ENCODE peak calls at places on chromosomes 7 and 10, in six cellular contexts. One of them, this sample, is unnamed. For H3K9me3, the result is how much of the 10 kb centered on the place peaks cover.

GRCh38 chr10:104456817-104457657 is 103.4 kb downstream of the CFAP58 start:
- DNase-seq in ascending aorta: no peak
- DNase-seq in effector memory CD4-positive, alpha-beta T cell: no peak
- DNase-seq in A549: no peak
- DNase-seq in prostate gland: no peak
- DNase-seq in ovary: no peak
- DNase-seq in this sample: no peak

GRCh38 chr10:28946479-28946878 is 269.2 kb downstream of the BAMBI start:
- DNase-seq in effector memory CD4-positive, alpha-beta T cell: no peak
- DNase-seq in prostate gland: no peak
- DNase-seq in ascending aorta: no peak
- DNase-seq in ovary: no peak
- DNase-seq in A549: no peak
- DNase-seq in this sample: no peak

GRCh38 chr7:73721237-73721848 is 1.9 kb upstream of the STX1A start:
- DNase-seq in prostate gland: peak
- DNase-seq in A549: no peak
- DNase-seq in ovary: no peak
- DNase-seq in ascending aorta: no peak
- DNase-seq in effector memory CD4-positive, alpha-beta T cell: no peak
- DNase-seq in this sample: peak

GRCh38 chr10:101047961-101048892 is 13.6 kb upstream of the KAZALD1 start:
- DNase-seq in A549: no peak
- DNase-seq in ovary: no peak
- DNase-seq in prostate gland: no peak
- DNase-seq in ascending aorta: no peak
- DNase-seq in effector memory CD4-positive, alpha-beta T cell: no peak
- DNase-seq in this sample: no peak

GRCh38 chr7:142385528-142386340 is 127.9 kb upstream of the PRSS58 start:
- DNase-seq in A549: peak
- DNase-seq in prostate gland: no peak
- DNase-seq in ovary: no peak
- DNase-seq in ascending aorta: no peak
- DNase-seq in effector memory CD4-positive, alpha-beta T cell: no peak
- DNase-seq in this sample: no peak

GRCh38 chr7:84612976-84613375 is 418.4 kb upstream of the SEMA3A start:
- DNase-seq in effector memory CD4-positive, alpha-beta T cell: no peak
- DNase-seq in prostate gland: no peak
- DNase-seq in ovary: no peak
- DNase-seq in ascending aorta: no peak
- DNase-seq in A549: no peak
- DNase-seq in this sample: no peak

GRCh38 chr7:43143918-43144589 is 31.6 kb downstream of the HECW1 start:
- DNase-seq in ascending aorta: no peak
- DNase-seq in prostate gland: no peak
- DNase-seq in A549: no peak
- DNase-seq in ovary: no peak
- DNase-seq in effector memory CD4-positive, alpha-beta T cell: no peak
- DNase-seq in this sample: no peak

GRCh38 chr7:100705341-100705752 is 574 bp upstream of the POP7 start:
- DNase-seq in effector memory CD4-positive, alpha-beta T cell: peak
- DNase-seq in A549: peak
- DNase-seq in ovary: peak
- DNase-seq in prostate gland: peak
- DNase-seq in ascending aorta: no peak
- DNase-seq in this sample: peak

GRCh38 chr7:39838326-39838725 is 111.7 kb upstream of the CDK13 start:
- DNase-seq in ovary: peak
- DNase-seq in effector memory CD4-positive, alpha-beta T cell: no peak
- DNase-seq in ascending aorta: no peak
- DNase-seq in A549: no peak
- DNase-seq in prostate gland: no peak
- DNase-seq in this sample: no peak

GRCh38 chr10:44260286-44260928 is 124.5 kb downstream of the CXCL12 start:
- DNase-seq in effector memory CD4-positive, alpha-beta T cell: no peak
- DNase-seq in prostate gland: no peak
- DNase-seq in ovary: no peak
- DNase-seq in A549: no peak
- DNase-seq in ascending aorta: no peak
- DNase-seq in this sample: no peak

GRCh38 chr10:99461230-99461629 is 30.8 kb upstream of the GOT1 start:
- DNase-seq in ascending aorta: no peak
- DNase-seq in effector memory CD4-positive, alpha-beta T cell: no peak
- DNase-seq in A549: no peak
- DNase-seq in ovary: no peak
- DNase-seq in prostate gland: no peak
- DNase-seq in this sample: no peak

GRCh38 chr7:46838463-46838862 is 743.4 kb downstream of the TNS3 start:
- DNase-seq in effector memory CD4-positive, alpha-beta T cell: no peak
- DNase-seq in A549: no peak
- DNase-seq in prostate gland: no peak
- DNase-seq in ascending aorta: no peak
- DNase-seq in ovary: no peak
- DNase-seq in this sample: no peak

GRCh38 chr10:86292462-86293322 is 73.9 kb downstream of the GRID1 start:
- DNase-seq in prostate gland: no peak
- DNase-seq in ascending aorta: no peak
- DNase-seq in A549: no peak
- DNase-seq in effector memory CD4-positive, alpha-beta T cell: no peak
- DNase-seq in ovary: no peak
- DNase-seq in this sample: no peak

GRCh38 chr10:22712246-22712958 is 2.0 kb downstream of the PIP4K2A start:
- DNase-seq in prostate gland: no peak
- DNase-seq in A549: no peak
- DNase-seq in ascending aorta: no peak
- DNase-seq in ovary: no peak
- DNase-seq in effector memory CD4-positive, alpha-beta T cell: no peak
- DNase-seq in this sample: no peak

GRCh38 chr10:70832852-70833542 is 17.2 kb downstream of the SGPL1 start:
- DNase-seq in effector memory CD4-positive, alpha-beta T cell: no peak
- DNase-seq in ovary: no peak
- DNase-seq in prostate gland: no peak
- DNase-seq in A549: no peak
- DNase-seq in ascending aorta: no peak
- DNase-seq in this sample: no peak

GRCh38 chr7:78020131-78020873 is 221.7 kb downstream of the PHTF2 start:
- DNase-seq in effector memory CD4-positive, alpha-beta T cell: no peak
- DNase-seq in prostate gland: peak
- DNase-seq in A549: peak
- DNase-seq in ovary: peak
- DNase-seq in ascending aorta: no peak
- DNase-seq in this sample: peak

GRCh38 chr10:53162856-53163255 is 390.3 kb upstream of the MBL2 start:
- DNase-seq in effector memory CD4-positive, alpha-beta T cell: no peak
- DNase-seq in A549: no peak
- DNase-seq in ascending aorta: no peak
- DNase-seq in prostate gland: no peak
- DNase-seq in ovary: no peak
- DNase-seq in this sample: no peak

GRCh38 chr7:35035511-35035921 is 1.8 kb downstream of the DPY19L1 start:
- DNase-seq in prostate gland: peak
- DNase-seq in ascending aorta: no peak
- DNase-seq in ovary: no peak
- DNase-seq in effector memory CD4-positive, alpha-beta T cell: no peak
- DNase-seq in A549: peak
- DNase-seq in this sample: no peak

GRCh38 chr7:155356323-155357105 is 58.8 kb downstream of the INSIG1 start:
- DNase-seq in effector memory CD4-positive, alpha-beta T cell: no peak
- DNase-seq in ovary: no peak
- DNase-seq in A549: peak
- DNase-seq in ascending aorta: no peak
- DNase-seq in prostate gland: no peak
- DNase-seq in this sample: peak

GRCh38 chr7:135184254-135184841 is 13.8 kb upstream of the CYREN start:
- DNase-seq in A549: no peak
- DNase-seq in ovary: no peak
- DNase-seq in prostate gland: no peak
- DNase-seq in effector memory CD4-positive, alpha-beta T cell: no peak
- DNase-seq in ascending aorta: no peak
- DNase-seq in this sample: no peak

GRCh38 chr7:135181261-135181928 is 10.9 kb upstream of the CYREN start:
- DNase-seq in ovary: no peak
- DNase-seq in prostate gland: no peak
- DNase-seq in effector memory CD4-positive, alpha-beta T cell: no peak
- DNase-seq in A549: no peak
- DNase-seq in ascending aorta: no peak
- DNase-seq in this sample: no peak

GRCh38 chr7:135185471-135186260 is 15.2 kb upstream of the CYREN start:
- DNase-seq in effector memory CD4-positive, alpha-beta T cell: no peak
- DNase-seq in ascending aorta: no peak
- DNase-seq in ovary: peak
- DNase-seq in prostate gland: no peak
- DNase-seq in A549: no peak
- DNase-seq in this sample: no peak

GRCh38 chr7:135181929-135182678 is 11.6 kb upstream of the CYREN start:
- DNase-seq in effector memory CD4-positive, alpha-beta T cell: no peak
- DNase-seq in A549: no peak
- DNase-seq in ascending aorta: no peak
- DNase-seq in ovary: no peak
- DNase-seq in prostate gland: no peak
- DNase-seq in this sample: no peak

GRCh38 chr7:135183478-135183877 is 13.0 kb upstream of the CYREN start:
- DNase-seq in effector memory CD4-positive, alpha-beta T cell: no peak
- DNase-seq in ovary: no peak
- DNase-seq in A549: no peak
- DNase-seq in prostate gland: no peak
- DNase-seq in ascending aorta: no peak
- DNase-seq in this sample: no peak
- H3K9me3 ChIP-seq in effector memory CD4-positive, alpha-beta T cell: under half
- H3K9me3 ChIP-seq in ovary: under half
- H3K9me3 ChIP-seq in A549: under half
- H3K9me3 ChIP-seq in prostate gland: under half
- H3K9me3 ChIP-seq in ascending aorta: under half
- H3K9me3 ChIP-seq in this sample: under half

DNA sequence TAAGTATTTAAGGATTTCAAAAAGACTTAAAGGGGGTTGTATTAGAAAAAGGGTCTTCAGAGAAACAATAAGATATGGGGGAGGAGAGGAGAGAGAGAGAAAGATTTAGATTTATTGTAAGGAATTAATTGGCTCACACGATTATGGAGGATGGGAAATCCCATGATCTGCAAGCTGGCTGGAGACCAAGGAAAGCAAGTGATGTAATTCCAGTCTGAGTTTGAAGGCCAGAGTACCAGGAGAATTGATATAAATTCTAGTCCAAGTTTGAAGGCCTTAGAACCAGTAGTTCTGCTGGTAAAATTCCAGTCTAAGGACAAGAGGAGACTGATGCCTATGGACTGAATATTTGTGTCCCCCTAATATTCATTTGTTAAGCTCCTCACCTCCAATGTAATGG is 20.6 kb upstream of the SLC13A1 start:
- DNase-seq in ovary: no peak
- DNase-seq in prostate gland: no peak
- DNase-seq in A549: no peak
- DNase-seq in effector memory CD4-positive, alpha-beta T cell: no peak
- DNase-seq in ascending aorta: no peak
- DNase-seq in this sample: no peak
- H3K9me3 ChIP-seq in ovary: under half
- H3K9me3 ChIP-seq in prostate gland: under half
- H3K9me3 ChIP-seq in A549: under half
- H3K9me3 ChIP-seq in effector memory CD4-positive, alpha-beta T cell: under half
- H3K9me3 ChIP-seq in ascending aorta: under half
- H3K9me3 ChIP-seq in this sample: under half

GRCh38 chr10:130715686-130716670 is 579.8 kb downstream of the GLRX3 start:
- DNase-seq in ovary: no peak
- DNase-seq in effector memory CD4-positive, alpha-beta T cell: no peak
- DNase-seq in A549: no peak
- DNase-seq in prostate gland: no peak
- DNase-seq in ascending aorta: no peak
- DNase-seq in this sample: no peak

GRCh38 chr10:130713731-130714130 is 577.5 kb downstream of the GLRX3 start:
- DNase-seq in ascending aorta: no peak
- DNase-seq in prostate gland: no peak
- DNase-seq in effector memory CD4-positive, alpha-beta T cell: no peak
- DNase-seq in A549: no peak
- DNase-seq in ovary: no peak
- DNase-seq in this sample: no peak

GRCh38 chr10:130711072-130711471 is 574.9 kb downstream of the GLRX3 start:
- DNase-seq in ascending aorta: no peak
- DNase-seq in prostate gland: no peak
- DNase-seq in A549: no peak
- DNase-seq in effector memory CD4-positive, alpha-beta T cell: no peak
- DNase-seq in ovary: no peak
- DNase-seq in this sample: no peak

GRCh38 chr10:130714700-130715467 is 578.7 kb downstream of the GLRX3 start:
- DNase-seq in effector memory CD4-positive, alpha-beta T cell: no peak
- DNase-seq in ovary: no peak
- DNase-seq in ascending aorta: no peak
- DNase-seq in prostate gland: no peak
- DNase-seq in A549: no peak
- DNase-seq in this sample: no peak

GRCh38 chr10:130713105-130713504 is 576.9 kb downstream of the GLRX3 start:
- DNase-seq in ovary: no peak
- DNase-seq in effector memory CD4-positive, alpha-beta T cell: no peak
- DNase-seq in prostate gland: no peak
- DNase-seq in ascending aorta: no peak
- DNase-seq in A549: no peak
- DNase-seq in this sample: no peak
- H3K9me3 ChIP-seq in ovary: under half
- H3K9me3 ChIP-seq in effector memory CD4-positive, alpha-beta T cell: under half
- H3K9me3 ChIP-seq in prostate gland: under half
- H3K9me3 ChIP-seq in ascending aorta: under half
- H3K9me3 ChIP-seq in A549: under half
- H3K9me3 ChIP-seq in this sample: under half

GRCh38 chr7:148701414-148701813 is 2.7 kb downstream of the CUL1 start:
- DNase-seq in ovary: no peak
- DNase-seq in effector memory CD4-positive, alpha-beta T cell: no peak
- DNase-seq in A549: no peak
- DNase-seq in ascending aorta: no peak
- DNase-seq in prostate gland: no peak
- DNase-seq in this sample: no peak

GRCh38 chr7:148702876-148703670 is 4.4 kb downstream of the CUL1 start:
- DNase-seq in ascending aorta: no peak
- DNase-seq in ovary: no peak
- DNase-seq in effector memory CD4-positive, alpha-beta T cell: no peak
- DNase-seq in prostate gland: no peak
- DNase-seq in A549: no peak
- DNase-seq in this sample: no peak

GRCh38 chr7:148704966-148705365 is 6.3 kb downstream of the CUL1 start:
- DNase-seq in ascending aorta: no peak
- DNase-seq in A549: no peak
- DNase-seq in ovary: no peak
- DNase-seq in effector memory CD4-positive, alpha-beta T cell: no peak
- DNase-seq in prostate gland: no peak
- DNase-seq in this sample: no peak

GRCh38 chr7:148706368-148706767 is 7.7 kb downstream of the CUL1 start:
- DNase-seq in A549: no peak
- DNase-seq in ovary: no peak
- DNase-seq in prostate gland: no peak
- DNase-seq in ascending aorta: no peak
- DNase-seq in effector memory CD4-positive, alpha-beta T cell: no peak
- DNase-seq in this sample: no peak

DNA sequence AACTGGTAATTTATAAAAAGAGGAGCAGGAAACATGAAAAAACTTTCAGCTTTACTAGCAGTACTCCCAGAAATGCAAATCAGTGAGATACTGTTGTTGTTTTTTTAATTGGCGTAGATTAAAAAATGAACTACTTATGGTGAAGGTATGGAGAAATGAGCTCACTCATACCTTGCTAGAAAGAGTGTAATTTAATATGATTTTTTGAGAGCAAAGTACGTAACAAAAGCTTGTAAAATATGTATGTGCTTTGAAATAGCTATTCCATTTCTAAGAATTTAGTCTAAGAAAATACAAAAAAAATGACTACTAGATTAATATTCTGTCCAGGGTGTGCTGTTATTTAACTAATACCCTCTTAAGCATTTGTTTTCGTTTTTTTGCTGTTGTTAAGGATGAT is 5.5 kb downstream of the CUL1 start:
- DNase-seq in ovary: no peak
- DNase-seq in A549: no peak
- DNase-seq in effector memory CD4-positive, alpha-beta T cell: no peak
- DNase-seq in ascending aorta: no peak
- DNase-seq in prostate gland: no peak
- DNase-seq in this sample: no peak
- H3K9me3 ChIP-seq in ovary: under half
- H3K9me3 ChIP-seq in A549: under half
- H3K9me3 ChIP-seq in effector memory CD4-positive, alpha-beta T cell: under half
- H3K9me3 ChIP-seq in ascending aorta: under half
- H3K9me3 ChIP-seq in prostate gland: under half
- H3K9me3 ChIP-seq in this sample: under half